ENCODE peak calls at places on chromosomes 4 and X, in eight cellular contexts. R, T, A, W, L, P, O and G are unnamed samples.

GRCh38 chr4:20172070-20172760 is 79.5 kb upstream of the SLIT2 start:
- DNase-seq in T (no peak), W (no peak), L (no peak), P (no peak), O (no peak), A (no peak), R (no peak), G (no peak)

GRCh38 chrX:102899940-102900916 is 36.8 kb upstream of the RAB40AL start:
- DNase-seq in A (no peak), P (peak; percentile 39), W (peak; percentile 27), O (peak; percentile 72), T (peak; percentile 63), L (peak; percentile 33), R (peak; percentile 66), G (peak; percentile 74)

GRCh38 chr4:153205028-153205648 is 895 bp downstream of the TRIM2 start:
- DNase-seq in L (peak; percentile 24), A (no peak), R (no peak), P (peak; percentile 45), O (no peak), W (no peak), T (peak; percentile 34), G (no peak)

GRCh38 chrX:112753116-112753515 is 73.4 kb upstream of the LHFPL1 start:
- DNase-seq in R (no peak), P (no peak), W (no peak), T (no peak), O (no peak), A (no peak), L (no peak), G (no peak)

GRCh38 chr4:10069065-10069626 is 47.5 kb downstream of the WDR1 start:
- DNase-seq in W (no peak), A (no peak), T (no peak), P (no peak), R (no peak), O (no peak), L (no peak), G (no peak)

GRCh38 chrX:148867596-148867995 is 367.2 kb downstream of the AFF2 start:
- DNase-seq in A (no peak), R (no peak), P (no peak), O (no peak), W (no peak), T (no peak), L (no peak), G (no peak)

GRCh38 chr4:64271601-64272081 is 137.6 kb downstream of the TECRL start:
- DNase-seq in L (no peak), A (no peak), T (no peak), O (no peak), R (peak; percentile 67), P (peak; percentile 31), W (no peak), G (peak; percentile 5)

GRCh38 chr4:130361616-130362015 is 1265.7 kb downstream of the C4orf33 start:
- DNase-seq in T (no peak), R (no peak), P (no peak), O (no peak), A (no peak), W (no peak), L (no peak), G (no peak)

GRCh38 chr4:182174979-182175378 is 68.2 kb upstream of the TENM3 start:
- DNase-seq in P (no peak), W (no peak), O (no peak), R (no peak), A (no peak), T (no peak), L (no peak), G (no peak)

GRCh38 chrX:48816014-48816810 is 10.1 kb upstream of the ERAS start:
- DNase-seq in L (no peak), P (no peak), O (no peak), W (no peak), T (no peak), A (no peak), R (no peak), G (no peak)

GRCh38 chr4:7273741-7274297 is 81.5 kb downstream of the SORCS2 start:
- DNase-seq in T (no peak), O (no peak), P (no peak), R (no peak), L (no peak), A (no peak), W (no peak), G (no peak)

DNA sequence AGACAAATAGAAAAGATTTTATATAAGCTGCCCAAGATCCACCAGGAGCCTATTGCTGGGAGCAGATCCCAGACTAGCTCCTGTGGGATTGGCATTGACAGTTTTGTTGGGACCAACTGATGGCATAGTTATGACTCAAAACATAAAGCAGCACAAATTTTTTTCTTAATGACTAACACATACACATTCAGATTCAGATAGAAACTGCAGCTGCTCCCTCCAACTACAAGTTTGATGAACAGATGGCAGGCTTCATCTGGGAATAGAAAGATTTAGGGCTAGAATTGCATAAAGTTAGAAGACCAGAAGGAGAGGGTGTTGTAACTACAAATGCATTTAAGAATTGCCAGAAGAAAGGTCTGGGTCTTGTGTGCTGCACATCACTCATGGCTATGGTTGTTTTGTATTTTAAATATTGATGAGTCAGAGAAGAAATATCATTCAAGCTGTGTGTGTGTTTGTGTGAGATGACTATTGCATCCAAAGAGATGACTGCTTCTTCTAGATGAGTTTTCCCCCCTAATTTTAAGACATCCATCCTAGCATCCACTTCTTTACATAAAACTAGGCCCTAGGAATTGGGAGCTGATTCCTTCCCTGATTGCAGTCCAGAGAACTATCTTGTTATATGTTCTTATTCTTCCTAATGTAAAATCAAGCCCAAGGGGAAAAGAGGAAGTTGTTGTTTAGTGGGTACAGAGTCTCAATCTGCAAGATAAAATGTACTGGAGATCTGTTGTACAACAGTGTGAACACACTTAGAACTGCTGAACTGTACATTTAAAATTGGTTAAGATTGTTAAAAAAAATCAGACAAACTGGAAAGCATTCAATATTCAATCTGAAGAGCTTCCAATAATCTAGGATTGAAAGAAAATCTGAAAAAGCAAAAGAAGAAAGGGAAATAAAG is 175.0 kb downstream of the PARM1 start:
- DNase-seq in L (no peak), W (no peak), A (no peak), R (no peak), O (no peak), T (no peak), P (no peak), G (no peak)
- TF ChIP-seq MAX in L (no peak), W (no peak), A (no peak), R (no peak), O (no peak), T (no peak), P (no peak), G (no peak)

GRCh38 chr4:129092636-129093172 is 635 bp downstream of the SCLT1 start:
- DNase-seq in T (no peak), A (no peak), R (no peak), L (no peak), O (no peak), W (no peak), P (no peak), G (peak; percentile 32)

GRCh38 chr4:129094347-129094746 is 1.0 kb upstream of the SCLT1 start:
- DNase-seq in R (no peak), P (no peak), A (no peak), T (no peak), W (no peak), O (no peak), L (no peak), G (no peak)

GRCh38 chr4:129098578-129098977 is 2.6 kb downstream of the C4orf33 start:
- DNase-seq in W (no peak), O (no peak), P (no peak), A (no peak), R (no peak), L (no peak), T (no peak), G (no peak)

GRCh38 chr4:129095811-129096454 is at the start of gene C4orf33:
- DNase-seq in P (peak; percentile 65), R (peak; percentile 71), A (no peak), T (peak; percentile 67), L (peak; percentile 68), W (peak; percentile 62), O (peak; percentile 87), G (peak; percentile 81)

GRCh38 chr4:129093173-129093974 is at the start of gene SCLT1:
- DNase-seq in T (peak; percentile 93), L (peak; percentile 91), W (peak; percentile 97), P (peak; percentile 92), A (peak; percentile 92), O (peak; percentile 99), R (peak; percentile 97), G (peak; percentile 98)
- TF ChIP-seq POLR2A in T (peak; percentile 95), L (peak; percentile 98), W (peak; percentile 33), P (peak; percentile 77), A (peak; percentile 88), O (peak; percentile 64), R (peak; percentile 53), G (peak; percentile 89)

GRCh38 chr4:31662951-31663350 is 942.8 kb downstream of the PCDH7 start:
- DNase-seq in R (no peak), T (no peak), L (no peak), O (no peak), A (no peak), W (no peak), P (no peak), G (no peak)

GRCh38 chr4:31655328-31655727 is 935.2 kb downstream of the PCDH7 start:
- DNase-seq in R (no peak), L (no peak), T (no peak), W (no peak), P (no peak), A (no peak), O (no peak), G (no peak)

GRCh38 chr4:31660916-31661315 is 940.7 kb downstream of the PCDH7 start:
- DNase-seq in A (no peak), L (no peak), W (no peak), T (no peak), R (no peak), P (no peak), O (no peak), G (no peak)

DNA sequence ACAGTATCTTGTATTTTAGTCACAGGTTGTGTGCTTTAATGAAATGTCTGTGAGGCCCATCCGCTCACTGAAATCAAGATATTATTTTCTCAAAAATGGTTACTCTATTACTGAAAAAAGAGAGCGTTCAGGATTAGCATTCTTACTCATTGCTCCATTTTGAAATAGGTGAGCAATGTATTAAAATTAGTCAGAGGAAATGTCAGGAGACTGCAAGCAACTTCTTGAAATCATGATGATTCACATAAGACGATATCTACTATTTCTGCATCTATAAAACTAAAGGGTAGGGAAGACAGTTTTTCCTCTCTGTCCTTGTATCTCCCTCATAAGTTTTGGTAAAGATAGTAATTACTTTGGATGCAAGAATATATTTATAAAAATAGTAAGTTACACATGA is 937.7 kb downstream of the PCDH7 start:
- DNase-seq in T (no peak), O (no peak), R (no peak), P (no peak), W (no peak), L (no peak), A (no peak), G (no peak)
- H3K4me3 ChIP-seq in T (no peak overlapping the region), O (no peak overlapping the region), R (no peak overlapping the region), P (no peak overlapping the region), W (no peak overlapping the region), L (no peak overlapping the region), A (no peak overlapping the region), G (no peak overlapping the region)

DNA sequence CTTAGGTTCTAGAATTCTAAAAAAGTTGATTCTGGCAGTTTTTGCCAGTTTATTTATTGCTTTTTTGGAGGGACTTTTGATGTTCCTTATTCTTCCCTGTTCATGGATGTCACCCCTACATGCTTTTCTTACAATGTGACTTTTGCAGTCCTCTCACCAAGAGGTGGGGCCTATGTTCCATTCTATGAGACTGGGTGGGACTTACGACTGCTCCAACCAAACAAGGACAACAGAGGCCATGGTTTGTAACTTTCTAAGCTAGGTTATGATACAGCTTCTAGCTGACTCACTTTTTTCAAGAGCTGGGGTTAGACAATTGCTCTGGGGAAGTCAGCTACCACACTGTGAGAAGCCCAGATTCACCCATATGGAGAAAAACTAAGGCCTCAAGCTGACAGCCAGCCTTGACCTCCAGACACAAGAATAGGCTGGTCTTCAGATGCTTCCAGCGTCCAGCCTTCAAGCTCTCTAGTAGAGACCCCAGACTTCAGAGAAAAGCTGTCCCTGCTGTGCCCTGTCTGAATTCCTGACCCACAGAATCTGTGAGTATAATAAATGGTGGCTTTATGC is 39.5 kb downstream of the ENOPH1 start:
- DNase-seq in P (peak; percentile 16), W (no peak), L (no peak), R (no peak), O (peak; percentile 61), T (no peak), A (no peak), G (peak; percentile 26)
- TF ChIP-seq MAX in P (no peak), W (no peak), L (no peak), R (no peak), O (no peak), T (no peak), A (no peak), G (no peak)